ENCODE peak calls at places on chromosome 5, in four cellular contexts. One of them, this sample, is unnamed.

GRCh38 chr5:4576161-4576748 is 563.9 kb upstream of the ADAMTS16 start:
- DNase-seq in adrenal gland: no peak
- DNase-seq in gastrocnemius medialis: no peak
- DNase-seq in mammary epithelial cell: no peak
- DNase-seq in this sample: no peak

GRCh38 chr5:40381676-40382363 is 297.9 kb upstream of the PTGER4 start:
- DNase-seq in adrenal gland: no peak
- DNase-seq in gastrocnemius medialis: no peak
- DNase-seq in mammary epithelial cell: peak; percentile 90
- DNase-seq in this sample: no peak

GRCh38 chr5:79329453-79329852 is 93.5 kb downstream of the JMY start:
- DNase-seq in adrenal gland: no peak
- DNase-seq in gastrocnemius medialis: no peak
- DNase-seq in mammary epithelial cell: no peak
- DNase-seq in this sample: no peak

GRCh38 chr5:66675369-66675768 is 79.2 kb downstream of the MAST4 start:
- DNase-seq in adrenal gland: no peak
- DNase-seq in gastrocnemius medialis: peak; percentile 3
- DNase-seq in mammary epithelial cell: no peak
- DNase-seq in this sample: no peak

GRCh38 chr5:140631831-140632365 is 1.1 kb downstream of the CD14 start:
- DNase-seq in adrenal gland: peak; percentile 56
- DNase-seq in gastrocnemius medialis: no peak
- DNase-seq in mammary epithelial cell: no peak
- DNase-seq in this sample: no peak

GRCh38 chr5:123359866-123360569 is 63.2 kb downstream of the CEP120 start:
- DNase-seq in adrenal gland: no peak
- DNase-seq in gastrocnemius medialis: no peak
- DNase-seq in mammary epithelial cell: no peak
- DNase-seq in this sample: no peak

GRCh38 chr5:34609951-34610431 is 46.1 kb upstream of the RAI14 start:
- DNase-seq in adrenal gland: no peak
- DNase-seq in gastrocnemius medialis: no peak
- DNase-seq in mammary epithelial cell: peak; percentile 19
- DNase-seq in this sample: no peak

GRCh38 chr5:124580925-124581821 is 165.3 kb downstream of the ZNF608 start:
- DNase-seq in adrenal gland: no peak
- DNase-seq in gastrocnemius medialis: no peak
- DNase-seq in mammary epithelial cell: peak; percentile 33
- DNase-seq in this sample: no peak

GRCh38 chr5:89315194-89315593 is 432.2 kb upstream of the MEF2C start:
- DNase-seq in adrenal gland: no peak
- DNase-seq in gastrocnemius medialis: no peak
- DNase-seq in mammary epithelial cell: no peak
- DNase-seq in this sample: no peak

GRCh38 chr5:112195924-112196323 is 223.2 kb downstream of the EPB41L4A start:
- DNase-seq in adrenal gland: no peak
- DNase-seq in gastrocnemius medialis: no peak
- DNase-seq in mammary epithelial cell: no peak
- DNase-seq in this sample: no peak

GRCh38 chr5:65858316-65858715 is 68.1 kb upstream of the ERBIN start:
- DNase-seq in adrenal gland: no peak
- DNase-seq in gastrocnemius medialis: no peak
- DNase-seq in mammary epithelial cell: peak; percentile 62
- DNase-seq in this sample: no peak

GRCh38 chr5:96726802-96727201 is 64.6 kb downstream of the CAST start:
- DNase-seq in adrenal gland: no peak
- DNase-seq in gastrocnemius medialis: no peak
- DNase-seq in mammary epithelial cell: no peak
- DNase-seq in this sample: no peak

DNA sequence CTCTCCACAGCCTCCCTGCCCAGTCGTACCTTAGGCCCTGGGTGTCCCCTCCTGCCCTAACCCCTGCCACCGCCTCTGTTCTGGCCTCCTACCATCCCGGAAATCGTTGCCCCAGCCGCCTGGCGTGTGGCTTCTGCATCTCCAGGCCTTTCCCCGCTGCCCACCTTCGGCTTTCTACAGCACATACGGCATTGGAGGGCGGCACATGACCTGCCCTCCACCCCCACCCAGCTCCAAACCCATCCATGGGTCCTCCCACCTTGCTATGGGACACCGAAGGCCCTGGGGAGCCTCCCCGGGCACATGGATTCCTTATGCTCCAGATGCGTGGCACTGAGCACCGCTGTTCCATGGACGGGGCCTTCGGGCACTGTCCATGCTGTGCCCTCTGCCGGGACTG is 32.0 kb downstream of the FGF18 start:
- DNase-seq in adrenal gland: no peak
- DNase-seq in gastrocnemius medialis: no peak
- DNase-seq in mammary epithelial cell: no peak
- DNase-seq in this sample: no peak
- H3K27ac ChIP-seq in adrenal gland: no peak overlapping the region
- H3K27ac ChIP-seq in gastrocnemius medialis: peak overlapping the region; percentile 81
- H3K27ac ChIP-seq in mammary epithelial cell: no peak overlapping the region
- H3K27ac ChIP-seq in this sample: peak overlapping the region; percentile 84

DNA sequence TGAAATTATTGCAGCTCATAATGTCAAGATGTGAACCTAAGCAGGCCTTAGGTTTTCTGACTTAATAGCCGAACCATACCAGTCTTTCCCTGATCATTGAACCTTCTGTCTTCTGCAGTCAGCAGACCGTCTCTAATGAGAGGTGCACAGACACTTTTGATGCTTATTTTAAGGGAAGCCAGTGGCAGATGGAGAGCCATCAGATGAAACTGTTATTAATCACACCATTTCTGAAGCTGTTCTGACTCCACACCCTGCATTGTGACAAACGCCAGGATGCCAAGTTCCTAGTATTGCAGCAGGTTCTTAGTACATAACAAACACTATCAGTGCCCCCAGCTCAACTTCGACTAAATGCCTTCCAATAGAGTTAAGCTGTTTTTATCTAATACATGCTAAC is 43.0 kb downstream of the PIK3R1 start:
- DNase-seq in adrenal gland: no peak
- DNase-seq in gastrocnemius medialis: no peak
- DNase-seq in mammary epithelial cell: no peak
- DNase-seq in this sample: no peak
- H3K4me1 ChIP-seq in adrenal gland: peaks cover 4% of the 10 kb centered on the region
- H3K4me1 ChIP-seq in gastrocnemius medialis: peaks cover 86% of the 10 kb centered on the region
- H3K4me1 ChIP-seq in mammary epithelial cell: peaks cover 18% of the 10 kb centered on the region
- H3K4me1 ChIP-seq in this sample: no peaks in the 10 kb centered on the region

GRCh38 chr5:178384815-178385471 is 152.3 kb upstream of the PHYKPL start:
- DNase-seq in adrenal gland: no peak
- DNase-seq in gastrocnemius medialis: no peak
- DNase-seq in mammary epithelial cell: no peak
- DNase-seq in this sample: no peak

GRCh38 chr5:178385472-178385853 is 152.9 kb upstream of the PHYKPL start:
- DNase-seq in adrenal gland: no peak
- DNase-seq in gastrocnemius medialis: no peak
- DNase-seq in mammary epithelial cell: peak; percentile 7
- DNase-seq in this sample: no peak

GRCh38 chr5:178383301-178383918 is 150.8 kb upstream of the PHYKPL start:
- DNase-seq in adrenal gland: no peak
- DNase-seq in gastrocnemius medialis: no peak
- DNase-seq in mammary epithelial cell: no peak
- DNase-seq in this sample: no peak

GRCh38 chr5:178382689-178383276 is 150.2 kb upstream of the PHYKPL start:
- DNase-seq in adrenal gland: no peak
- DNase-seq in gastrocnemius medialis: no peak
- DNase-seq in mammary epithelial cell: no peak
- DNase-seq in this sample: no peak

GRCh38 chr5:178383919-178384814 is 151.6 kb upstream of the PHYKPL start:
- DNase-seq in adrenal gland: no peak
- DNase-seq in gastrocnemius medialis: no peak
- DNase-seq in mammary epithelial cell: no peak
- DNase-seq in this sample: no peak
- H3K4me3 ChIP-seq in adrenal gland: no peak overlapping the region
- H3K4me3 ChIP-seq in gastrocnemius medialis: no peak overlapping the region
- H3K4me3 ChIP-seq in mammary epithelial cell: no peak overlapping the region
- H3K4me3 ChIP-seq in this sample: no peak overlapping the region

GRCh38 chr5:179530069-179530998 is 20.0 kb upstream of the RUFY1 start:
- DNase-seq in adrenal gland: peak; percentile 47
- DNase-seq in gastrocnemius medialis: peak; percentile 19
- DNase-seq in mammary epithelial cell: no peak
- DNase-seq in this sample: peak; percentile 63
- H3K27ac ChIP-seq in adrenal gland: no peak overlapping the region
- H3K27ac ChIP-seq in gastrocnemius medialis: no peak overlapping the region
- H3K27ac ChIP-seq in mammary epithelial cell: no peak overlapping the region
- H3K27ac ChIP-seq in this sample: no peak overlapping the region

GRCh38 chr5:150320048-150320555 is 17.4 kb upstream of the ARSI start:
- DNase-seq in adrenal gland: peak; percentile 41
- DNase-seq in gastrocnemius medialis: peak; percentile 71
- DNase-seq in mammary epithelial cell: peak; percentile 87
- DNase-seq in this sample: peak; percentile 92
- H3K4me1 ChIP-seq in adrenal gland: peaks cover 8% of the 10 kb centered on the region
- H3K4me1 ChIP-seq in gastrocnemius medialis: peaks cover 9% of the 10 kb centered on the region
- H3K4me1 ChIP-seq in mammary epithelial cell: peaks cover 64% of the 10 kb centered on the region
- H3K4me1 ChIP-seq in this sample: no peaks in the 10 kb centered on the region

GRCh38 chr5:67966712-67967111 is 248.8 kb upstream of the PIK3R1 start:
- DNase-seq in adrenal gland: no peak
- DNase-seq in gastrocnemius medialis: no peak
- DNase-seq in mammary epithelial cell: no peak
- DNase-seq in this sample: no peak

GRCh38 chr5:67960939-67961338 is 254.6 kb upstream of the PIK3R1 start:
- DNase-seq in adrenal gland: no peak
- DNase-seq in gastrocnemius medialis: no peak
- DNase-seq in mammary epithelial cell: peak; percentile 70
- DNase-seq in this sample: no peak

GRCh38 chr5:67969176-67969575 is 246.4 kb upstream of the PIK3R1 start:
- DNase-seq in adrenal gland: no peak
- DNase-seq in gastrocnemius medialis: no peak
- DNase-seq in mammary epithelial cell: no peak
- DNase-seq in this sample: no peak

GRCh38 chr5:67963789-67964519 is 251.6 kb upstream of the PIK3R1 start:
- DNase-seq in adrenal gland: no peak
- DNase-seq in gastrocnemius medialis: no peak
- DNase-seq in mammary epithelial cell: peak; percentile 19
- DNase-seq in this sample: no peak

GRCh38 chr5:67964619-67965018 is 250.9 kb upstream of the PIK3R1 start:
- DNase-seq in adrenal gland: no peak
- DNase-seq in gastrocnemius medialis: no peak
- DNase-seq in mammary epithelial cell: no peak
- DNase-seq in this sample: no peak
- H3K4me3 ChIP-seq in adrenal gland: no peak overlapping the region
- H3K4me3 ChIP-seq in gastrocnemius medialis: no peak overlapping the region
- H3K4me3 ChIP-seq in mammary epithelial cell: no peak overlapping the region
- H3K4me3 ChIP-seq in this sample: no peak overlapping the region

This sample was measured in right atrium auricular region.